ENCODE peak calls at places on chromosome 19, in seven cellular contexts. V is AG09319; Y is HS-27A; N is choroid plexus epithelial cell; I is HCEC 1CT; X is T-helper 9 cell; J is activated CD4-positive, CD25-positive, alpha-beta regulatory T cell. H is an unnamed sample.

GRCh38 chr19:31334101-31334848 is 15.0 kb downstream of the TSHZ3 start:
- DNase-seq in J (no peak), I (peak; percentile 58), Y (no peak), N (peak; percentile 72), V (no peak), X (no peak), H (no peak)

GRCh38 chr19:23071087-23071511 is 45.7 kb upstream of the ZNF730 start:
- DNase-seq in V (no peak), I (no peak), J (no peak), Y (no peak), N (peak; percentile 21), X (no peak), H (peak; percentile 66)

GRCh38 chr19:18306903-18307681 is 15.8 kb downstream of the LSM4 start:
- DNase-seq in I (no peak), X (peak; percentile 30), J (no peak), V (no peak), Y (no peak), N (peak; percentile 44), H (no peak)

GRCh38 chr19:860481-861098 is 1.1 kb downstream of the CFD start:
- DNase-seq in Y (no peak), I (peak; percentile 16), X (peak; percentile 50), V (peak; percentile 51), J (no peak), N (peak; percentile 60), H (no peak)

GRCh38 chr19:34274827-34275625 is 20.7 kb downstream of the GARRE1 start:
- DNase-seq in X (no peak), V (peak; percentile 70), N (peak; percentile 91), Y (peak; percentile 98), J (no peak), I (peak; percentile 91), H (no peak)

GRCh38 chr19:6073858-6074708 is 36.2 kb downstream of the RFX2 start:
- DNase-seq in Y (no peak), I (no peak), J (no peak), N (no peak), X (no peak), V (no peak), H (no peak)

GRCh38 chr19:8120636-8121480 is 28.5 kb downstream of the FBN3 start:
- DNase-seq in Y (no peak), X (no peak), V (no peak), I (no peak), J (no peak), N (no peak), H (no peak)

GRCh38 chr19:34253711-34254551 is 423 bp upstream of the GARRE1 start:
- DNase-seq in N (peak; percentile 64), V (no peak), Y (no peak), J (peak; percentile 66), I (peak; percentile 60), X (no peak), H (peak; percentile 97)

GRCh38 chr19:14786421-14786851 is 8.1 kb upstream of the ADGRE2 start:
- DNase-seq in J (no peak), N (peak; percentile 33), Y (no peak), I (no peak), V (no peak), X (no peak), H (peak; percentile 18)

GRCh38 chr19:5456836-5457200 is 1.6 kb downstream of the ZNRF4 start:
- DNase-seq in I (no peak), V (no peak), X (no peak), Y (no peak), N (no peak), J (no peak), H (no peak)

GRCh38 chr19:1237027-1237659 is 662 bp downstream of the CBARP start:
- DNase-seq in J (no peak), X (no peak), I (no peak), N (no peak), V (no peak), Y (no peak), H (no peak)

GRCh38 chr19:49585023-49585422 is 3.9 kb downstream of the PRRG2 start:
- DNase-seq in J (no peak), Y (no peak), N (no peak), I (no peak), X (no peak), V (no peak), H (peak; percentile 21)

GRCh38 chr19:12194827-12195500 is 32.1 kb downstream of the ZNF136 start:
- DNase-seq in X (peak; percentile 34), J (peak; percentile 56), Y (no peak), V (no peak), N (peak; percentile 79), I (no peak), H (no peak)

GRCh38 chr19:4473708-4474503 is 1.8 kb downstream of the HDGFL2 start:
- DNase-seq in X (no peak), Y (no peak), J (no peak), V (no peak), N (no peak), I (no peak), H (no peak)

GRCh38 chr19:11136400-11137101 is 19.0 kb downstream of the SPC24 start:
- DNase-seq in N (no peak), I (no peak), J (no peak), X (no peak), Y (no peak), V (no peak), H (no peak)

GRCh38 chr19:29504454-29504853 is 21.3 kb upstream of the VSTM2B start:
- DNase-seq in V (no peak), X (no peak), J (no peak), N (no peak), I (no peak), Y (no peak), H (no peak)

GRCh38 chr19:19021115-19021514 is 12.2 kb downstream of the SUGP2 start:
- DNase-seq in I (peak; percentile 82), N (peak; percentile 75), X (no peak), V (no peak), Y (peak; percentile 9), J (no peak), H (no peak)

GRCh38 chr19:18173054-18173571 is 500 bp upstream of the IFI30 start:
- DNase-seq in J (no peak), I (no peak), X (no peak), V (no peak), Y (no peak), N (no peak), H (no peak)

GRCh38 chr19:3852614-3853254 is 16.1 kb downstream of the ZFR2 start:
- DNase-seq in Y (peak; percentile 85), N (peak; percentile 76), I (peak; percentile 59), J (no peak), X (peak; percentile 18), V (peak; percentile 7), H (no peak)

GRCh38 chr19:28208745-28209144 is 1004.2 kb downstream of the UQCRFS1 start:
- DNase-seq in N (no peak), V (no peak), Y (no peak), I (no peak), X (no peak), J (no peak), H (no peak)

H was measured in NCI-H526.